ENCODE peak calls at places on chromosomes 2 and 18, in nine cellular contexts. D is stimulated activated CD4-positive, alpha-beta T cell treated with anti-CD3 and anti-CD28 coated beads, TNF-alpha, amount 100 ng/mL, for 1 hour; A is cardiac fibroblast; O is heart left ventricle; V is sigmoid colon; E is testis; C is NCI-H2029; Z is thoracic aorta; L is IMR-90. S is an unnamed sample.

GRCh38 chr2:238700122-238700457 is 147.8 kb upstream of the TWIST2 start:
- DNase-seq in D (no peak), A (peak; percentile 82), O (no peak), V (no peak), E (no peak), C (no peak), Z (no peak), L (peak; percentile 64), S (no peak)

GRCh38 chr2:101741775-101742520 is 44.4 kb downstream of the MAP4K4 start:
- DNase-seq in D (no peak), A (no peak), O (no peak), V (no peak), E (no peak), C (no peak), Z (no peak), L (no peak), S (no peak)

GRCh38 chr2:217017788-217018187 is 157.9 kb upstream of the TNP1 start:
- DNase-seq in D (no peak), A (no peak), O (no peak), V (no peak), E (no peak), C (no peak), Z (no peak), L (no peak), S (no peak)

GRCh38 chr18:79573921-79574491 is 105.6 kb upstream of the CTDP1 start:
- DNase-seq in D (no peak), A (no peak), O (peak; percentile 48), V (peak; percentile 41), E (no peak), C (no peak), Z (no peak), L (no peak), S (no peak)

GRCh38 chr2:239668651-239669050 is 267.8 kb upstream of the HDAC4 start:
- DNase-seq in D (no peak), A (no peak), O (no peak), V (no peak), E (no peak), C (no peak), Z (no peak), L (no peak), S (no peak)

GRCh38 chr18:28494151-28494550 is 317.2 kb upstream of the CDH2 start:
- DNase-seq in D (no peak), A (peak; percentile 52), O (no peak), V (no peak), E (no peak), C (no peak), Z (no peak), L (peak; percentile 4), S (no peak)

GRCh38 chr2:20411361-20411894 is 35.4 kb upstream of the RHOB start:
- DNase-seq in D (peak; percentile 31), A (peak; percentile 91), O (peak; percentile 92), V (peak; percentile 91), E (peak; percentile 90), C (peak; percentile 67), Z (peak; percentile 67), L (peak; percentile 77), S (peak; percentile 70)

GRCh38 chr2:164934790-164935466 is 20.4 kb downstream of the SLC38A11 start:
- DNase-seq in D (no peak), A (no peak), O (no peak), V (no peak), E (no peak), C (peak; percentile 51), Z (no peak), L (no peak), S (no peak)

GRCh38 chr18:23200751-23201150 is 65.5 kb downstream of the CABLES1 start:
- DNase-seq in D (no peak), A (no peak), O (no peak), V (no peak), E (no peak), C (no peak), Z (no peak), L (no peak), S (no peak)

GRCh38 chr18:60534539-60534938 is 162.0 kb upstream of the MC4R start:
- DNase-seq in D (no peak), A (no peak), O (no peak), V (no peak), E (no peak), C (no peak), Z (no peak), L (peak; percentile 24), S (no peak)

GRCh38 chr18:906416-907170 is 1.9 kb downstream of the ADCYAP1 start:
- DNase-seq in D (no peak), A (no peak), O (no peak), V (no peak), E (no peak), C (peak; percentile 67), Z (no peak), L (no peak), S (no peak)